ENCODE peak calls at places on chromosomes 4 and X, in six cellular contexts. One of them, this sample, is unnamed.

GRCh38 chrX:66680451-66680850 is 41.6 kb upstream of the EDA2R start:
- DNase-seq in lung: no peak
- DNase-seq in H9: no peak
- DNase-seq in heart left ventricle: no peak
- DNase-seq in K562: no peak
- DNase-seq in endothelial cell of umbilical vein: no peak
- DNase-seq in this sample: no peak

GRCh38 chr4:102174800-102175199 is 170.5 kb downstream of the SLC39A8 start:
- DNase-seq in lung: no peak
- DNase-seq in endothelial cell of umbilical vein: peak; percentile 73
- DNase-seq in heart left ventricle: no peak
- DNase-seq in K562: no peak
- DNase-seq in H9: no peak
- DNase-seq in this sample: no peak

GRCh38 chr4:152045781-152046571 is 285.2 kb upstream of the GATB start:
- DNase-seq in lung: peak; percentile 75
- DNase-seq in heart left ventricle: no peak
- DNase-seq in H9: peak; percentile 94
- DNase-seq in endothelial cell of umbilical vein: peak; percentile 21
- DNase-seq in K562: peak; percentile 39
- DNase-seq in this sample: no peak

GRCh38 chrX:48461830-48462229 is 8.2 kb downstream of the SLC38A5 start:
- DNase-seq in lung: no peak
- DNase-seq in endothelial cell of umbilical vein: no peak
- DNase-seq in H9: no peak
- DNase-seq in heart left ventricle: no peak
- DNase-seq in K562: no peak
- DNase-seq in this sample: no peak

GRCh38 chr4:174005422-174005821 is 278.0 kb downstream of the FBXO8 start:
- DNase-seq in heart left ventricle: no peak
- DNase-seq in H9: no peak
- DNase-seq in K562: no peak
- DNase-seq in lung: no peak
- DNase-seq in endothelial cell of umbilical vein: no peak
- DNase-seq in this sample: no peak

GRCh38 chr4:184802203-184803015 is 23.4 kb downstream of the ACSL1 start:
- DNase-seq in endothelial cell of umbilical vein: no peak
- DNase-seq in H9: no peak
- DNase-seq in K562: no peak
- DNase-seq in lung: no peak
- DNase-seq in heart left ventricle: no peak
- DNase-seq in this sample: no peak

GRCh38 chr4:26557164-26557563 is 26.7 kb upstream of the TBC1D19 start:
- DNase-seq in lung: peak; percentile 42
- DNase-seq in K562: no peak
- DNase-seq in H9: no peak
- DNase-seq in heart left ventricle: peak; percentile 27
- DNase-seq in endothelial cell of umbilical vein: no peak
- DNase-seq in this sample: no peak

GRCh38 chr4:143329985-143330384 is 6.7 kb upstream of the GAB1 start:
- DNase-seq in endothelial cell of umbilical vein: no peak
- DNase-seq in H9: no peak
- DNase-seq in heart left ventricle: no peak
- DNase-seq in lung: no peak
- DNase-seq in K562: no peak
- DNase-seq in this sample: no peak

GRCh38 chr4:147578057-147578476 is 39.1 kb upstream of the TMEM184C start:
- DNase-seq in lung: no peak
- DNase-seq in K562: no peak
- DNase-seq in endothelial cell of umbilical vein: peak; percentile 98
- DNase-seq in H9: no peak
- DNase-seq in heart left ventricle: no peak
- DNase-seq in this sample: peak; percentile 95

DNA sequence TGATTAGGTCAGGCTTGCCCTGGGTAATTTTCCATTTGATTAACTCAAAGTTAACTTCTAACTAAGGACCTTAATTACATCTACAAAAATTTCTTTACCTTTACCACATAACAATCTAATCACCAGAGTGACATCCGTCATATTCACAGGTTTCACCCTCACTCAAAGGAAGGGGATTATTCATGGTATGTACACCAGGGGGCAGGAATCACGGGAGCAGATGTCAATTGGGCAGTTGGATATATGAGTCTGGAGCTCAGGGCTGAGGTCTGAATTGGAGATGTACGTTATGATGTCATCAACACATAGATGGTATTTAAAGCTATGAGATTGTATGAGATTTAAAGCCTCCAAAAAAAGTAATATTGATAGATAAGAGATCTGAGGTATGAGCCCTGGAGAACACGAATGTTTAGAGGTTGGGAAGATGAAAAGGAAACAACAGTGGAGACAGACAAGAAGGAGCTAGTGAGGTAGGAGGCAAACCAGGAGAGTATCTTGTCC is 52.9 kb downstream of the PGRMC1 start:
- DNase-seq in heart left ventricle: no peak
- DNase-seq in endothelial cell of umbilical vein: no peak
- DNase-seq in K562: no peak
- DNase-seq in lung: no peak
- DNase-seq in H9: no peak
- DNase-seq in this sample: no peak
- TF ChIP-seq CTCF in heart left ventricle: no peak
- TF ChIP-seq CTCF in endothelial cell of umbilical vein: no peak
- TF ChIP-seq CTCF in K562: no peak
- TF ChIP-seq CTCF in lung: no peak
- TF ChIP-seq CTCF in H9: peak; percentile 49
- TF ChIP-seq CTCF in this sample: no peak

GRCh38 chr4:169037491-169037890 is 27.4 kb upstream of the CBR4 start:
- DNase-seq in lung: no peak
- DNase-seq in K562: no peak
- DNase-seq in H9: no peak
- DNase-seq in endothelial cell of umbilical vein: no peak
- DNase-seq in heart left ventricle: no peak
- DNase-seq in this sample: no peak
- H3K9me3 ChIP-seq in lung: no peaks in the 10 kb centered on the region
- H3K9me3 ChIP-seq in K562: no peaks in the 10 kb centered on the region
- H3K9me3 ChIP-seq in H9: no peaks in the 10 kb centered on the region
- H3K9me3 ChIP-seq in endothelial cell of umbilical vein: no peaks in the 10 kb centered on the region
- H3K9me3 ChIP-seq in heart left ventricle: no peaks in the 10 kb centered on the region
- H3K9me3 ChIP-seq in this sample: no peaks in the 10 kb centered on the region

DNA sequence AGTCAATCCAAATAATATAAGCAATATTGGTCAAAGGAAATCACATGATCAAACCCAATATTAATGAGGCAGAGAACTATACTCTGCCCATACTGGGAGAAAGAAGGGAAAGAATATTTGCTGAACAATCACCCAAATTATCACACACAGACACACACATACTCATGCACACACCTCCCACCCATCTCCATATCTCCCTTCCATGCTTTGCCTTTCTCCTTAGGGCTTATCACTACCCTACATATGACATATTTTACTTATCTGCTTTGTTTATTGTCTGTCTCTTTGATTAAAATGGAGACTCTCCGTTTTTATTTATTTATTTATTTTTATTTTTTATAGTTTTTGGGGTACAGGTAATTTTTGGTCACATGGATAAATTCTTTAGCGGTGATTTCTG is 112.9 kb upstream of the NHS start:
- DNase-seq in endothelial cell of umbilical vein: no peak
- DNase-seq in K562: no peak
- DNase-seq in H9: no peak
- DNase-seq in lung: no peak
- DNase-seq in heart left ventricle: no peak
- DNase-seq in this sample: no peak
- H3K27ac ChIP-seq in endothelial cell of umbilical vein: no peak overlapping the region
- H3K27ac ChIP-seq in K562: no peak overlapping the region
- H3K27ac ChIP-seq in H9: no peak overlapping the region
- H3K27ac ChIP-seq in lung: no peak overlapping the region
- H3K27ac ChIP-seq in heart left ventricle: no peak overlapping the region
- H3K27ac ChIP-seq in this sample: no peak overlapping the region

GRCh38 chrX:118644378-118644777 is 83.0 kb upstream of the IL13RA1 start:
- DNase-seq in endothelial cell of umbilical vein: peak; percentile 59
- DNase-seq in K562: peak; percentile 8
- DNase-seq in heart left ventricle: no peak
- DNase-seq in H9: no peak
- DNase-seq in lung: no peak
- DNase-seq in this sample: no peak
- TF ChIP-seq CTCF in endothelial cell of umbilical vein: peak; percentile 11
- TF ChIP-seq CTCF in K562: peak; percentile 27
- TF ChIP-seq CTCF in heart left ventricle: peak; percentile 20
- TF ChIP-seq CTCF in H9: peak; percentile 43
- TF ChIP-seq CTCF in lung: peak; percentile 11
- TF ChIP-seq CTCF in this sample: peak; percentile 60

GRCh38 chr4:5120468-5120867 is 69.2 kb downstream of the STK32B start:
- DNase-seq in heart left ventricle: no peak
- DNase-seq in H9: no peak
- DNase-seq in endothelial cell of umbilical vein: no peak
- DNase-seq in K562: no peak
- DNase-seq in lung: no peak
- DNase-seq in this sample: no peak
- H3K9me3 ChIP-seq in heart left ventricle: no peaks in the 10 kb centered on the region
- H3K9me3 ChIP-seq in H9: no peaks in the 10 kb centered on the region
- H3K9me3 ChIP-seq in endothelial cell of umbilical vein: no peaks in the 10 kb centered on the region
- H3K9me3 ChIP-seq in K562: no peaks in the 10 kb centered on the region
- H3K9me3 ChIP-seq in lung: no peaks in the 10 kb centered on the region
- H3K9me3 ChIP-seq in this sample: no peaks in the 10 kb centered on the region

DNA sequence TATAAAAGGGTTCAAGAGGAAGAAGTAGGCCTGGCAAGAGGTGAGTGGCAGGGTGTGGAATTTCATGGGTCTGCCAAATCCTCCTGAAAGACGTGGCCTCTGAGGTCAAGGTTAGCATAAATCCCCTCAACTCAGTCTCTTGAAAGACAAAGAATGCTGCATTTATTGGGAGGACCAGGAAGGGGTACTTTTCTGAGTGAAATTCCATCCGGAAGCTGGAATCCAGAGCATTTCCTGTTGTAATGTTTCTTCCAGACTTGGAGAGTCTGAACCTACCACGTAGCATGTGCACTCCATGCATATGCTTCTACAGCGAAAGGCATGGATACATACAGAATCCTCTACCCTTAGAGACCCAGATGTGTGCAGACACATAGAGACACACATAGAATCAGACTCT is 13.4 kb upstream of the FGD1 start:
- DNase-seq in endothelial cell of umbilical vein: peak; percentile 60
- DNase-seq in heart left ventricle: no peak
- DNase-seq in K562: no peak
- DNase-seq in lung: no peak
- DNase-seq in H9: no peak
- DNase-seq in this sample: no peak
- H3K27ac ChIP-seq in endothelial cell of umbilical vein: peak overlapping the region; percentile 70
- H3K27ac ChIP-seq in heart left ventricle: no peak overlapping the region
- H3K27ac ChIP-seq in K562: no peak overlapping the region
- H3K27ac ChIP-seq in lung: no peak overlapping the region
- H3K27ac ChIP-seq in H9: peak overlapping the region; percentile 60
- H3K27ac ChIP-seq in this sample: no peak overlapping the region

DNA sequence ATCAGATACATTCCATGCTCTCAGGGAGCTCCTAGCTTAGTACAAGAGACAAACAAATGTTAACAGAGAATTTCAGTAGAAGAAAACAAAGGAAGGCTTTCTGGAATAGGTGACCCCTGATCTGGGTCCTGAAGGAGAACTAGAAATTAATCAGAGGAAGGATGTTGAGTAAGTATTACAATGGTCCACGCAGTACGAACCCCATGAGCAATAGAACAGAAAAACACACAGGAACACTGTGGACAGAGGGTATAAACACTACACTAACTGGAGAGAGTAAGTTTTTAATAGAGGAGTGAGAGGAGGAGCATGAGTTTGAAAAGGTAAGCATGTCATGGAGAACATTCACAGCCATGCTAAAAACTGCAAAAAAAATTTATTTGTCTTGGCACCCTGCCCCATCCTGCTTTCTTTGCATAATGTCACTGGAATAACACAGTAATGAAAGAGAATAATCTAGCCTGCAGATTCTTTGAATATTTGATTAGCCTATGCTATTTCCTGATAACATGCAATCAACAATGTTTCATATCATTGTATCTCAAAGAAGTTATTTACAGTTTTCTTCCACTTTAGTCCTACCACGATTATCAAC is 140.3 kb upstream of the ZXDB start:
- DNase-seq in endothelial cell of umbilical vein: peak; percentile 86
- DNase-seq in H9: no peak
- DNase-seq in heart left ventricle: no peak
- DNase-seq in K562: no peak
- DNase-seq in lung: no peak
- DNase-seq in this sample: no peak
- TF ChIP-seq CTCF in endothelial cell of umbilical vein: no peak
- TF ChIP-seq CTCF in H9: no peak
- TF ChIP-seq CTCF in heart left ventricle: no peak
- TF ChIP-seq CTCF in K562: no peak
- TF ChIP-seq CTCF in lung: no peak
- TF ChIP-seq CTCF in this sample: no peak

GRCh38 chr4:43242611-43243010 is 350.1 kb downstream of the GRXCR1 start:
- DNase-seq in endothelial cell of umbilical vein: no peak
- DNase-seq in K562: no peak
- DNase-seq in heart left ventricle: no peak
- DNase-seq in H9: no peak
- DNase-seq in lung: no peak
- DNase-seq in this sample: no peak

GRCh38 chr4:43243433-43244116 is 351.1 kb downstream of the GRXCR1 start:
- DNase-seq in endothelial cell of umbilical vein: no peak
- DNase-seq in K562: no peak
- DNase-seq in heart left ventricle: no peak
- DNase-seq in lung: no peak
- DNase-seq in H9: no peak
- DNase-seq in this sample: no peak

GRCh38 chr4:43241104-43241503 is 348.6 kb downstream of the GRXCR1 start:
- DNase-seq in heart left ventricle: no peak
- DNase-seq in K562: no peak
- DNase-seq in endothelial cell of umbilical vein: no peak
- DNase-seq in H9: no peak
- DNase-seq in lung: no peak
- DNase-seq in this sample: no peak

DNA sequence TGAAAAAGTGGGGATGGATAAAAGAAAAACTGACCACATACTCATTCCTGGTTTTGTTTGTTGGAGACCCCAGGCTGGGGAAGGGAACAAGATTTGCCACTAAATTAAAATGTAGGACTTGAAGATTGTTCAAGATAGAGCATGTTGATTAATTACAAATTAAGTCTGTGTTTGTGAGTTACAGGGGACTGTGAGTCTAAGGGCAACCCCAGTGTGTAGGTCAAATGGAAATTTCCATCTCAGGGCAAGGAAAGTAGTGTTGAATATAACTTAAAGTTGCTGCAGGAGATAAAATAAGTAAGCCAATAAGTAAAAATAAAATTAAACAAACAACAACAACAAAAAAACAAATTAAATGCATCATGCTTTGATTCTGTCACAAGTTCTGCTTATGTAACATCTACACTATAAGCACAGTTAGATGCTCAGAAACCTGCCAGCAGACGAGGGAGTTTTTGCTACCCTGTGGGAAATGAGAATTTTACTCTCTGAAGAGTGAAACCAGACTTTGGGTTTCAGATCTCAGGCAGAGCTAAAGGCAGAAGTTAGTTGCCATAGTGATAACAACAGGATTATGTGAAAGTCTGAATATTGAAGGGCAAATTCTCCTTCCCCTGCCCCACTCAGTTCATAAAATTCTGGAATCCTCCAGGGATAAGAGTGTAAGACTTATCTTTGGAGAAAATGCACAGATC is 352.3 kb downstream of the GRXCR1 start:
- DNase-seq in K562: no peak
- DNase-seq in endothelial cell of umbilical vein: no peak
- DNase-seq in heart left ventricle: no peak
- DNase-seq in lung: no peak
- DNase-seq in H9: no peak
- DNase-seq in this sample: no peak
- H3K9me3 ChIP-seq in K562: no peaks in the 10 kb centered on the region
- H3K9me3 ChIP-seq in endothelial cell of umbilical vein: no peaks in the 10 kb centered on the region
- H3K9me3 ChIP-seq in heart left ventricle: no peaks in the 10 kb centered on the region
- H3K9me3 ChIP-seq in lung: no peaks in the 10 kb centered on the region
- H3K9me3 ChIP-seq in H9: no peaks in the 10 kb centered on the region
- H3K9me3 ChIP-seq in this sample: no peaks in the 10 kb centered on the region

This sample was measured in RWPE2.